ENCODE peak calls at places on chromosomes 5 and 9, in nine cellular contexts. T is tibial nerve; S is SK-N-MC; H is HL-60; A is PC-9; V is neuronal stem cell; L is WTC11; R is T-helper 9 cell; W is naive thymus-derived CD4-positive, alpha-beta T cell. K is an unnamed sample.

GRCh38 chr5:149829954-149830353 is 99.8 kb downstream of the PPARGC1B start:
- DNase-seq in T (no peak), W (no peak), L (no peak), R (no peak), H (peak; percentile 12), V (no peak), A (no peak), S (no peak), K (no peak)

GRCh38 chr5:77709993-77710392 is 66.1 kb downstream of the TBCA start:
- DNase-seq in A (no peak), H (no peak), V (no peak), S (peak; percentile 52), W (no peak), L (no peak), R (no peak), T (no peak), K (no peak)

GRCh38 chr5:144142826-144143167 is 27.7 kb downstream of the YIPF5 start:
- DNase-seq in S (no peak), V (no peak), T (no peak), R (no peak), L (no peak), W (no peak), H (no peak), A (no peak), K (no peak)

GRCh38 chr5:120463991-120464626 is at the start of gene PRR16:
- DNase-seq in T (no peak), A (peak; percentile 59), V (peak; percentile 58), H (no peak), W (no peak), L (peak; percentile 69), S (no peak), R (no peak), K (peak; percentile 76)

GRCh38 chr9:137025120-137025966 is 2.7 kb downstream of the ABCA2 start:
- DNase-seq in R (no peak), T (peak; percentile 69), V (no peak), L (no peak), S (no peak), W (no peak), H (no peak), A (peak; percentile 86), K (no peak)

GRCh38 chr5:32298056-32298420 is 14.7 kb downstream of the MTMR12 start:
- DNase-seq in H (no peak), R (no peak), V (no peak), S (no peak), A (no peak), L (no peak), W (no peak), T (no peak), K (no peak)

GRCh38 chr5:150567031-150567680 is 59.2 kb downstream of the NDST1 start:
- DNase-seq in A (no peak), T (no peak), W (no peak), L (no peak), S (no peak), H (peak; percentile 57), V (no peak), R (no peak), K (peak; percentile 61)

GRCh38 chr5:148957591-148958202 is 105.2 kb downstream of the SH3TC2 start:
- DNase-seq in W (no peak), H (no peak), A (peak; percentile 45), S (no peak), L (peak; percentile 74), V (peak; percentile 46), T (no peak), R (peak; percentile 45), K (no peak)

GRCh38 chr9:136769710-136770191 is 5.4 kb upstream of the LCN15 start:
- DNase-seq in S (no peak), W (no peak), V (peak; percentile 52), T (no peak), A (peak; percentile 28), H (no peak), R (peak; percentile 43), L (peak; percentile 82), K (no peak)

GRCh38 chr5:15819617-15820016 is 319.6 kb downstream of the FBXL7 start:
- DNase-seq in H (no peak), L (no peak), V (no peak), T (no peak), A (no peak), W (no peak), R (no peak), S (no peak), K (no peak)

GRCh38 chr5:73519531-73520283 is 21.5 kb downstream of the BTF3 start:
- DNase-seq in H (no peak), A (peak; percentile 64), S (peak; percentile 66), T (peak; percentile 38), V (peak; percentile 76), W (peak; percentile 29), L (peak; percentile 77), R (peak; percentile 45), K (peak; percentile 85)

GRCh38 chr9:85502815-85503643 is 238.7 kb downstream of the AGTPBP1 start:
- DNase-seq in S (no peak), L (no peak), R (no peak), V (no peak), T (no peak), A (no peak), H (no peak), W (no peak), K (no peak)

GRCh38 chr5:126846344-126846743 is 69.4 kb downstream of the LMNB1 start:
- DNase-seq in V (no peak), T (no peak), A (no peak), L (no peak), S (no peak), W (no peak), R (no peak), H (no peak), K (no peak)

GRCh38 chr5:143118222-143118621 is 285.3 kb downstream of the NR3C1 start:
- DNase-seq in S (no peak), R (no peak), W (no peak), T (no peak), H (peak; percentile 52), A (no peak), V (no peak), L (no peak), K (no peak)

GRCh38 chr9:129323376-129323998 is 145.4 kb upstream of the IER5L start:
- DNase-seq in L (no peak), A (no peak), S (no peak), T (peak; percentile 13), W (no peak), H (no peak), V (no peak), R (no peak), K (no peak)

GRCh38 chr9:133199648-133200321 is 9.3 kb downstream of the OBP2B start:
- DNase-seq in V (no peak), T (no peak), S (no peak), R (peak; percentile 11), A (no peak), W (no peak), H (peak; percentile 5), L (peak; percentile 34), K (no peak)

GRCh38 chr5:128596071-128596470 is 58.0 kb upstream of the FBN2 start:
- DNase-seq in H (no peak), L (no peak), V (no peak), S (no peak), A (no peak), W (no peak), R (no peak), T (no peak), K (no peak)

K was measured in ascending aorta.